ENCODE peak calls at places on chromosomes 12 and 14, in seven cellular contexts. D, Q, Y, L, M, A and F are unnamed samples.

GRCh38 chr12:107277850-107278249 is 184.5 kb upstream of the CRY1 start:
- DNase-seq in D (no peak), M (no peak), L (no peak), A (peak; percentile 18), Q (no peak), Y (no peak), F (no peak)

GRCh38 chr12:127987199-127987901 is 279.6 kb upstream of the TMEM132C start:
- DNase-seq in Y (no peak), M (no peak), A (peak; percentile 39), Q (no peak), L (no peak), D (no peak), F (no peak)

GRCh38 chr12:111180830-111181726 is 187.8 kb downstream of the PHETA1 start:
- DNase-seq in Y (peak; percentile 89), Q (peak; percentile 71), D (no peak), A (peak; percentile 54), M (no peak), L (peak; percentile 86), F (no peak)

GRCh38 chr14:99817331-99817730 is 24.1 kb downstream of the EML1 start:
- DNase-seq in Y (no peak), Q (no peak), A (no peak), L (no peak), M (no peak), D (no peak), F (no peak)

GRCh38 chr12:100794441-100795192 is at the start of gene ANO4:
- DNase-seq in L (no peak), D (peak; percentile 39), A (peak; percentile 6), Q (no peak), Y (no peak), M (no peak), F (no peak)

GRCh38 chr14:34582117-34582680 is 42.7 kb upstream of the EAPP start:
- DNase-seq in Q (no peak), L (peak; percentile 20), Y (no peak), M (no peak), D (no peak), A (no peak), F (no peak)

GRCh38 chr12:79547044-79547734 is 143.6 kb downstream of the PAWR start:
- DNase-seq in M (no peak), D (peak; percentile 84), Q (no peak), L (no peak), A (peak; percentile 64), Y (no peak), F (no peak)

GRCh38 chr12:112682586-112682985 is 109.0 kb upstream of the RPH3A start:
- DNase-seq in D (no peak), M (no peak), Y (no peak), A (no peak), L (no peak), Q (no peak), F (no peak)

GRCh38 chr14:29937116-29937515 is 9.5 kb upstream of the PRKD1 start:
- DNase-seq in Q (no peak), L (no peak), M (no peak), D (no peak), A (no peak), Y (no peak), F (no peak)

GRCh38 chr14:103105580-103106168 is 11.1 kb downstream of the EXOC3L4 start:
- DNase-seq in M (no peak), Q (no peak), L (no peak), D (no peak), A (no peak), Y (no peak), F (no peak)

GRCh38 chr14:94532462-94532861 is 23.2 kb upstream of the SERPINA12 start:
- DNase-seq in A (peak; percentile 9), Q (no peak), M (peak; percentile 37), Y (no peak), L (no peak), D (no peak), F (no peak)

GRCh38 chr12:124538194-124539082 is 29.0 kb downstream of the NCOR2 start:
- DNase-seq in A (no peak), Y (no peak), L (no peak), D (no peak), M (no peak), Q (peak; percentile 61), F (no peak)

GRCh38 chr12:129538137-129538536 is 365.7 kb downstream of the TMEM132D start:
- DNase-seq in A (no peak), D (no peak), L (no peak), M (no peak), Y (no peak), Q (no peak), F (no peak)

GRCh38 chr12:25833657-25834056 is 124.8 kb upstream of the RASSF8 start:
- DNase-seq in A (peak; percentile 26), Q (no peak), L (no peak), M (no peak), D (no peak), Y (no peak), F (no peak)

GRCh38 chr12:11771356-11771755 is 121.9 kb downstream of the ETV6 start:
- DNase-seq in Q (no peak), M (no peak), L (no peak), Y (no peak), D (no peak), A (no peak), F (no peak)

GRCh38 chr14:37623552-37623951 is 28.1 kb downstream of the TTC6 start:
- DNase-seq in Q (no peak), L (no peak), M (no peak), A (peak; percentile 34), D (no peak), Y (no peak), F (no peak)

GRCh38 chr12:100058482-100059029 is 73.8 kb upstream of the ANKS1B start:
- DNase-seq in M (no peak), Q (no peak), L (no peak), A (peak; percentile 78), Y (no peak), D (no peak), F (no peak)

GRCh38 chr12:12608557-12608957 is 3.1 kb upstream of the CREBL2 start:
- DNase-seq in L (no peak), Q (no peak), A (no peak), M (peak; percentile 57), D (no peak), Y (no peak), F (no peak)

GRCh38 chr14:73833530-73834257 is 17.9 kb upstream of the PTGR2 start:
- DNase-seq in Q (peak; percentile 40), M (no peak), Y (no peak), L (no peak), A (peak; percentile 93), D (peak; percentile 23), F (no peak)

GRCh38 chr14:99075771-99076370 is 196.1 kb downstream of the BCL11B start:
- DNase-seq in L (no peak), D (no peak), M (no peak), Q (no peak), Y (no peak), A (no peak), F (no peak)

GRCh38 chr12:89384050-89384749 is 31.9 kb upstream of the DUSP6 start:
- DNase-seq in A (peak; percentile 95), M (no peak), Y (peak; percentile 50), L (peak; percentile 75), Q (peak; percentile 28), D (peak; percentile 48), F (no peak)

GRCh38 chr12:64825143-64826011 is 930 bp downstream of the TBC1D30 start:
- DNase-seq in A (no peak), Y (no peak), M (no peak), D (peak; percentile 31), L (no peak), Q (no peak), F (no peak)
- H3K27me3 ChIP-seq in A (peaks cover 46% of the 10 kb centered on the region), Y (no peaks in the 10 kb centered on the region), M (peaks cover 2% of the 10 kb centered on the region), D (peaks cover 83% of the 10 kb centered on the region), L (peaks cover 67% of the 10 kb centered on the region), Q (peaks cover 32% of the 10 kb centered on the region), F (peaks cover 15% of the 10 kb centered on the region)

GRCh38 chr12:64780531-64781373 is 21.5 kb upstream of the GNS start:
- DNase-seq in A (peak; percentile 57), D (peak; percentile 81), M (no peak), Y (no peak), Q (peak; percentile 53), L (peak; percentile 64), F (peak; percentile 37)
- H3K27me3 ChIP-seq in A (peaks cover 27% of the 10 kb centered on the region), D (peaks cover 57% of the 10 kb centered on the region), M (peaks cover 2% of the 10 kb centered on the region), Y (no peaks in the 10 kb centered on the region), Q (no peaks in the 10 kb centered on the region), L (peaks cover 53% of the 10 kb centered on the region), F (peaks cover 31% of the 10 kb centered on the region)

GRCh38 chr14:64700290-64700689 is 3.9 kb upstream of the PLEKHG3 start:
- DNase-seq in L (peak; percentile 8), Q (no peak), Y (no peak), D (no peak), M (no peak), A (no peak), F (no peak)

GRCh38 chr14:64702493-64703392 is 1.5 kb upstream of the PLEKHG3 start:
- DNase-seq in L (peak; percentile 64), M (no peak), D (peak; percentile 83), Q (peak; percentile 20), A (no peak), Y (peak; percentile 19), F (peak; percentile 23)

GRCh38 chr14:64698899-64699298 is 5.3 kb upstream of the PLEKHG3 start:
- DNase-seq in M (no peak), L (peak; percentile 29), D (no peak), A (no peak), Q (no peak), Y (peak; percentile 18), F (no peak)

GRCh38 chr14:64701660-64702059 is 2.6 kb upstream of the PLEKHG3 start:
- DNase-seq in A (no peak), Q (no peak), L (peak; percentile 1), D (peak; percentile 70), Y (no peak), M (no peak), F (no peak)

DNA sequence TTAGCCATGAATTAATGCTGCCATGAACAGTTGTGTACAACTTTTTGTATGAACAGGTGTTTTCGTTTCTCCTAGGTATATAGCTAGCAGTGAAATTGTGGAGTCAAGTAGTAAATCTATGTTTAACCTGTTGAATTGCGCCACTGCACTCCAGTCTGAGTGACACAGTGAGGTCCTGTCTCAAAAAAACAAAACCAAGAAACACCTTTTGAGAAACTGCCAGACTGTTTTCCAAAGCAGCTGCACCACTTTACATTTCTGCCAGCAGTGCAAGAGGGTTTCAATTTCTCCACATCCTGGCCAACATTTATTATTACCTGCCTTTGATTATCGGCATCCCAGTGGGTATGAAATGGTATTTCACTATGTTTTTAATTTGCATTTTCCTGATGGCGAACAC is 3.3 kb upstream of the PLEKHG3 start:
- DNase-seq in M (no peak), L (no peak), A (no peak), Q (no peak), Y (no peak), D (no peak), F (no peak)
- H3K27me3 ChIP-seq in M (peaks cover 8% of the 10 kb centered on the region), L (no peaks in the 10 kb centered on the region), A (peaks cover 44% of the 10 kb centered on the region), Q (peaks cover 4% of the 10 kb centered on the region), Y (no peaks in the 10 kb centered on the region), D (peaks cover 21% of the 10 kb centered on the region), F (peaks cover 2% of the 10 kb centered on the region)

DNA sequence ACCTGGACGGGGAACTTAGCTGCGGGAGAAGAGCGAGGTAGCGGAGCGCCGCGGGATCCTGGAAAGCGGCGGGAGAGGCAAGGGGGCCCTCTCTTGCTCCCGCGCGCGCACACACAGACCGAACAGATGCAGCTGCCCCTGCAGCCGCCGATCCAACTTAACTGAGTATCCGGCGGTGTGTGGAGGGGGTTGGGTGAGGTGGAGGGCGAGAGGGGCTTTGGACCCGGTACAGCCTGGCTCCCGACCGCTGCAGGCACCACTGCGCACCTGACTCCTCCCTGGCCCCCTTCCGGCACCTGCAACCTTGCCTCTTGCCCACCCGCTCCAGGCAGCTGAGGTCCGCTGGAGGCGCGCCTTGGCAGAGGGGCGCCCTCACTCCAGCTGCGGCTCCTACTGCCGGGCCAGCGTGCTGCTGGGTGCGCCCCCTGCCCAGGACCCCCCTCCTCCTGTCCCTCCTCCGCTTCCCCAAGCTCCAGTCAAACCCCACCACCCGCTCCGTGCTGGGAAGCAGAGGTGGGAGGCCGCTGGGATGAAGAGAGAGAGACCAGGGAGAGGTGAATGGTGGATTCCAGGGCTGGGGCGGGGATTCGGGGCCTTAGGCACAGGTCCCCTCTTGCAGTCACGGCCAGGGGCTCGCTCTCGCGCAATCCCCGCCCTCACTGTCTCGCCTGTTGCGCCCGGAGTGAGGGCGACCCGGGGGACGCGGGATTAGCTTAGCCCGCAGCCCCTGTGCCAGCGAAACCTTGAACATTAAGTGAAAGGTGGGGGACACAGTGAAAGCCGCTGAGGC is 2.6 kb downstream of the DIO3 start:
- DNase-seq in Q (no peak), M (no peak), A (no peak), L (no peak), D (peak; percentile 58), Y (no peak), F (no peak)
- H3K27me3 ChIP-seq in Q (peaks cover 70% of the 10 kb centered on the region), M (no peaks in the 10 kb centered on the region), A (peaks cover 67% of the 10 kb centered on the region), L (peaks cover 91% of the 10 kb centered on the region), D (peaks cover 96% of the 10 kb centered on the region), Y (no peaks in the 10 kb centered on the region), F (peaks cover 5% of the 10 kb centered on the region)